ENCODE peak calls at places on chromosomes 2 and 18, in six cellular contexts. T is CD4-positive, alpha-beta T cell; C is cardiac septum; G is NCI-H1105 treated with DMSO at 0.1 percent for 48 hours; E is NCI-H524; O is activated gamma-delta T cell treated with Interleukin-2 at 50 U/mL for 16 hours. F is an unnamed sample.

GRCh38 chr2:37786854-37787253 is 115.4 kb upstream of the CDC42EP3 start:
- DNase-seq in E (peak; percentile 85), T (no peak), G (peak; percentile 98), C (no peak), O (no peak), F (no peak)

GRCh38 chr18:54743596-54743995 is 84.7 kb upstream of the RAB27B start:
- DNase-seq in E (no peak), C (no peak), T (no peak), O (no peak), G (no peak), F (no peak)

GRCh38 chr18:22434973-22435608 is 17.4 kb upstream of the CTAGE1 start:
- DNase-seq in E (peak; percentile 12), T (no peak), C (no peak), O (no peak), G (no peak), F (peak; percentile 60)

GRCh38 chr2:138180691-138181386 is 216.6 kb downstream of the HNMT start:
- DNase-seq in O (no peak), E (peak; percentile 18), G (no peak), C (no peak), T (no peak), F (no peak)

GRCh38 chr2:119319593-119319992 is 47.0 kb downstream of the C2orf76 start:
- DNase-seq in G (peak; percentile 17), T (no peak), E (no peak), O (no peak), C (no peak), F (no peak)

GRCh38 chr2:208101716-208102631 is 22.4 kb downstream of the CRYGD start:
- DNase-seq in T (no peak), G (peak; percentile 65), E (peak; percentile 27), C (no peak), O (no peak), F (peak; percentile 44)

GRCh38 chr2:83017366-83018090 is 1441.6 kb downstream of the SUCLG1 start:
- DNase-seq in O (no peak), E (no peak), C (no peak), G (no peak), T (no peak), F (no peak)

GRCh38 chr2:134943540-134943939 is 24.9 kb downstream of the CCNT2 start:
- DNase-seq in O (no peak), G (no peak), C (no peak), T (no peak), E (no peak), F (no peak)

GRCh38 chr2:26645792-26646191 is 4.6 kb upstream of the CIB4 start:
- DNase-seq in C (no peak), T (no peak), G (no peak), E (no peak), O (no peak), F (no peak)

GRCh38 chr18:32386466-32386865 is 84.2 kb downstream of the GAREM1 start:
- DNase-seq in G (no peak), E (peak; percentile 78), T (no peak), O (no peak), C (no peak), F (no peak)

GRCh38 chr2:54455584-54456525 is at the start of gene SPTBN1:
- DNase-seq in E (peak; percentile 88), C (peak; percentile 94), G (peak; percentile 83), T (no peak), O (no peak), F (peak; percentile 97)

GRCh38 chr2:166825914-166826313 is 62.4 kb upstream of the XIRP2 start:
- DNase-seq in E (no peak), O (no peak), C (no peak), T (no peak), G (peak; percentile 0), F (no peak)

GRCh38 chr2:234425923-234426603 is 70.8 kb downstream of the ARL4C start:
- DNase-seq in E (no peak), C (no peak), G (no peak), O (peak; percentile 78), T (peak; percentile 70), F (no peak)

GRCh38 chr2:8548065-8548870 is 133.6 kb upstream of the ID2 start:
- DNase-seq in T (no peak), E (no peak), O (no peak), G (no peak), C (no peak), F (no peak)

GRCh38 chr2:238428866-238429265 is 2.1 kb downstream of the ASB1 start:
- DNase-seq in G (no peak), O (no peak), E (no peak), T (no peak), C (no peak), F (no peak)

GRCh38 chr2:67952066-67952465 is 110.7 kb downstream of the C1D start:
- DNase-seq in O (no peak), G (no peak), T (no peak), E (no peak), C (no peak), F (no peak)

GRCh38 chr2:234099266-234099665 is 48.8 kb downstream of the SPP2 start:
- DNase-seq in T (no peak), E (no peak), C (no peak), O (no peak), G (no peak), F (no peak)

GRCh38 chr2:85737481-85737880 is 16.3 kb upstream of the ATOH8 start:
- DNase-seq in T (no peak), O (no peak), G (no peak), E (no peak), C (peak; percentile 79), F (peak; percentile 90)

GRCh38 chr2:46179037-46179621 is 118.1 kb upstream of the EPAS1 start:
- DNase-seq in G (no peak), O (peak; percentile 44), T (peak; percentile 29), E (no peak), C (no peak), F (peak; percentile 85)

GRCh38 chr2:88136817-88137216 is 9.0 kb upstream of the FABP1 start:
- DNase-seq in T (no peak), E (no peak), C (no peak), O (no peak), G (no peak), F (no peak)

GRCh38 chr2:182240862-182241371 is 185.9 kb downstream of the PDE1A start:
- DNase-seq in O (no peak), C (no peak), E (peak; percentile 52), G (peak; percentile 54), T (no peak), F (peak; percentile 17)

GRCh38 chr2:205683179-205683978 is 1.1 kb downstream of the NRP2 start:
- DNase-seq in C (no peak), O (no peak), T (no peak), E (peak; percentile 12), G (no peak), F (peak; percentile 55)

GRCh38 chr2:101912545-101912944 is 79.2 kb upstream of the IL1R2 start:
- DNase-seq in T (no peak), C (no peak), G (no peak), E (no peak), O (no peak), F (no peak)

GRCh38 chr18:10736984-10737383 is 211.2 kb downstream of the NAPG start:
- DNase-seq in T (no peak), E (no peak), G (no peak), O (no peak), C (no peak), F (no peak)

GRCh38 chr2:200786826-200787225 is 24.9 kb upstream of the BZW1 start:
- DNase-seq in T (no peak), C (no peak), E (no peak), O (no peak), G (no peak), F (peak; percentile 47)

GRCh38 chr2:85161626-85161960 is 28.4 kb downstream of the TCF7L1 start:
- DNase-seq in E (no peak), T (no peak), C (peak; percentile 72), G (no peak), O (no peak), F (peak; percentile 80)

GRCh38 chr2:64562148-64562784 is 38.1 kb downstream of the AFTPH start:
- DNase-seq in G (peak; percentile 16), C (no peak), T (no peak), E (peak; percentile 27), O (no peak), F (no peak)

GRCh38 chr2:28408764-28409599 is 16.3 kb downstream of the FOSL2 start:
- DNase-seq in T (peak; percentile 48), C (peak; percentile 76), E (no peak), O (peak; percentile 77), G (no peak), F (no peak)

GRCh38 chr18:26386002-26386401 is 159.8 kb downstream of the TAF4B start:
- DNase-seq in E (no peak), O (no peak), T (no peak), C (no peak), G (no peak), F (no peak)

GRCh38 chr2:107174126-107174525 is 288.2 kb upstream of the ST6GAL2 start:
- DNase-seq in G (no peak), E (no peak), T (no peak), C (no peak), O (no peak), F (no peak)

GRCh38 chr2:122446761-122447160 is 691.3 kb downstream of the TSN start:
- DNase-seq in G (no peak), C (no peak), O (no peak), T (no peak), E (no peak), F (no peak)

GRCh38 chr2:195413944-195414343 is 243.1 kb upstream of the SLC39A10 start:
- DNase-seq in T (no peak), O (no peak), G (no peak), C (no peak), E (no peak), F (no peak)

GRCh38 chr2:6820236-6820635 is 45.5 kb downstream of the CMPK2 start:
- DNase-seq in T (no peak), C (no peak), G (no peak), O (no peak), E (no peak), F (no peak)